ENCODE peak calls at places on chromosomes 13 and 19, in six cellular contexts. H is esophagus muscularis mucosa, V is A549, O is BJ, Q is heart right ventricle, M is Panc1. C is an unnamed sample.

GRCh38 chr19:45069056-45069455 is 7.2 kb downstream of the ZNF296 start:
- DNase-seq in Q (no peak), O (no peak), M (no peak), H (no peak), V (peak), C (peak)

GRCh38 chr13:95874286-95874685 is 178.9 kb downstream of the UGGT2 start:
- DNase-seq in M (no peak), V (no peak), Q (no peak), H (no peak), O (no peak), C (no peak)

GRCh38 chr19:42291437-42291815 is 10.5 kb upstream of the PRR19 start:
- DNase-seq in Q (no peak), O (no peak), H (no peak), V (no peak), M (no peak), C (no peak)

GRCh38 chr13:111406636-111407035 is 86.2 kb downstream of the TEX29 start:
- DNase-seq in H (no peak), V (no peak), M (no peak), Q (no peak), O (no peak), C (no peak)

GRCh38 chr13:23348270-23349126 is 85.0 kb downstream of the SACS start:
- DNase-seq in O (no peak), M (no peak), V (no peak), H (no peak), Q (no peak), C (no peak)

GRCh38 chr13:99046851-99047250 is 69.0 kb upstream of the DOCK9 start:
- DNase-seq in V (no peak), Q (no peak), H (no peak), M (no peak), O (no peak), C (no peak)

GRCh38 chr13:50700664-50701266 is 142.7 kb downstream of the DLEU7 start:
- DNase-seq in M (no peak), H (no peak), Q (no peak), V (no peak), O (no peak), C (no peak)

GRCh38 chr19:50465986-50466771 is 10.1 kb upstream of the EMC10 start:
- DNase-seq in M (no peak), Q (no peak), H (no peak), O (no peak), V (peak), C (peak)

GRCh38 chr19:48795855-48796142 is 15.0 kb downstream of the BCAT2 start:
- DNase-seq in Q (peak), O (no peak), M (no peak), V (no peak), H (no peak), C (no peak)

GRCh38 chr19:52270266-52270885 is 989 bp downstream of the ZNF766 start:
- DNase-seq in H (no peak), Q (no peak), M (no peak), V (peak), O (peak), C (peak)

GRCh38 chr19:7734220-7735203 is 2.6 kb upstream of the CLEC4G start:
- DNase-seq in Q (no peak), M (no peak), O (no peak), V (no peak), H (no peak), C (no peak)

GRCh38 chr19:56949651-56950050 is 109.1 kb upstream of the PEG3 start:
- DNase-seq in H (no peak), O (no peak), M (no peak), Q (no peak), V (no peak), C (no peak)

GRCh38 chr19:56253737-56254136 is 18.8 kb upstream of the EDDM13 start:
- DNase-seq in Q (no peak), M (peak), O (no peak), V (peak), H (no peak), C (no peak)

GRCh38 chr13:75285310-75285709 is 196.7 kb downstream of the TBC1D4 start:
- DNase-seq in H (no peak), O (no peak), M (no peak), V (no peak), Q (no peak), C (no peak)

GRCh38 chr19:43430976-43431375 is 16.3 kb downstream of the TEX101 start:
- DNase-seq in H (no peak), Q (no peak), V (no peak), O (no peak), M (no peak), C (no peak)

GRCh38 chr19:43432866-43433673 is 18.4 kb downstream of the TEX101 start:
- DNase-seq in V (peak), M (no peak), O (no peak), H (no peak), Q (peak), C (peak)

GRCh38 chr19:43435775-43436174 is 21.1 kb downstream of the TEX101 start:
- DNase-seq in Q (no peak), O (no peak), M (no peak), V (no peak), H (no peak), C (no peak)

GRCh38 chr19:43430142-43430710 is 15.5 kb downstream of the TEX101 start:
- DNase-seq in M (no peak), O (no peak), H (no peak), Q (no peak), V (no peak), C (no peak)

DNA sequence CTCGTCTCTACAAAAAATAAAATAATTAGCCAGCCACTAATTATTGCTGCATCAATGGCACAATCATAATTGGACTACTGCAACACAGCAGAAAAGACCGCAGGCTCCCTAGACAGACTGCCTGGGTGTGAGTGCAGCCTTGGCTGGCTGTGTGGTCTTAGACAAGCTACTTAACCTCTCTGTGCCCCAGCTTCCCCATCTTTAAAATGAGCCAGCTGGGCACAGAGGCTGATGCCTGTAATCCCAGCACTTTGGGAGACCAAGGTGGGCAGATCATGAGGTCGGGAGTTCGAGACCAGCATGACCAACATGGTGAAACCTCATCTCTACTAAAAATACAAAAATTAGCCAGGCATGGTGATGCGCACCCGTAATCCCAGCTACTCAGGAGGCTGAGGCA is 19.0 kb downstream of the TEX101 start:
- DNase-seq in H (no peak), O (no peak), Q (no peak), V (no peak), M (no peak), C (no peak)
- TF ChIP-seq CTCF in H (no peak), O (no peak), Q (no peak), V (no peak), M (no peak), C (no peak)

GRCh38 chr19:11092181-11092538 is 2.9 kb downstream of the LDLR start:
- DNase-seq in H (no peak), V (peak), O (no peak), Q (no peak), M (no peak), C (no peak)

GRCh38 chr19:11088508-11089253 is 582 bp upstream of the LDLR start:
- DNase-seq in O (no peak), Q (no peak), V (no peak), M (no peak), H (no peak), C (no peak)

GRCh38 chr19:11089254-11090013 is at the start of gene LDLR:
- DNase-seq in M (peak), H (peak), V (peak), Q (peak), O (peak), C (peak)

GRCh38 chr19:11091343-11092153 is 2.3 kb downstream of the LDLR start:
- DNase-seq in M (peak), Q (no peak), O (peak), H (peak), V (peak), C (no peak)

GRCh38 chr19:11090264-11091032 is 1.2 kb downstream of the LDLR start:
- DNase-seq in O (peak), H (peak), Q (peak), M (no peak), V (peak), C (peak)
- TF ChIP-seq CTCF in O (peak), H (no peak), Q (no peak), M (no peak), V (no peak), C (no peak)

GRCh38 chr19:40799558-40800338 is 757 bp downstream of the EGLN2 start:
- DNase-seq in V (no peak), O (no peak), Q (peak), M (no peak), H (no peak), C (no peak)

GRCh38 chr19:40798997-40799557 is at the start of gene EGLN2:
- DNase-seq in M (no peak), H (no peak), Q (no peak), O (no peak), V (no peak), C (no peak)

GRCh38 chr19:40797166-40797962 is 1.6 kb upstream of the EGLN2 start:
- DNase-seq in Q (no peak), M (no peak), O (no peak), H (no peak), V (no peak), C (no peak)

GRCh38 chr19:40797963-40798222 is 1.1 kb upstream of the EGLN2 start:
- DNase-seq in V (no peak), O (no peak), M (no peak), H (no peak), Q (no peak), C (no peak)

GRCh38 chr19:40798223-40798996 is 581 bp upstream of the EGLN2 start:
- DNase-seq in V (peak), M (peak), Q (peak), O (peak), H (peak), C (peak)
- TF ChIP-seq CTCF in V (peak), M (peak), Q (peak), O (peak), H (peak), C (peak)

GRCh38 chr19:17754634-17755532 is 3.6 kb downstream of the FCHO1 start:
- DNase-seq in H (no peak), O (no peak), Q (no peak), M (no peak), V (no peak), C (no peak)
- TF ChIP-seq CTCF in H (no peak), O (no peak), Q (no peak), M (no peak), V (no peak), C (peak)

DNA sequence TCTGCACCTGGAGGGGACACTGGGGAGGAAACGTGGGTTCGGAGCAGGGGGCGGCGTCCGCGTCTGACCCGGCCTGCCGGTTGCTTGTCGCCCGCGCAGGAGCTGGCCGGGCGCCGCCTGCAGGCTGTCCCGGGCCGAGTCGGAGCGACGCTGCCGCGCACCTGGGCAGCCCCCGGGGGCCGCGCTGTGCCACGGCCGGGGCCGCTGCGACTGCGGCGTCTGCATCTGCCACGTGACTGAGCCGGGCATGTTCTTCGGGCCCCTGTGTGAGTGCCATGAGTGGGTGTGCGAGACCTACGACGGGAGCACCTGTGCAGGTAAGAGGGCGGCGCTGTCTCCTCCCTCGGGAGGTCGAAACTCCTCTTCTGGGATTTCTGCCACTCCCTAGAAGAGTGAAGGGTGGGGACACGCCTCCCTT is 1.3 kb downstream of the ITGBL1 start:
- DNase-seq in Q (peak), H (no peak), M (no peak), V (no peak), O (no peak), C (no peak)
- TF ChIP-seq CTCF in Q (no peak), H (peak), M (peak), V (no peak), O (peak), C (no peak)

GRCh38 chr19:5086725-5087439 is 118.0 kb downstream of the KDM4B start:
- DNase-seq in H (no peak), O (no peak), V (peak), M (no peak), Q (no peak), C (no peak)
- TF ChIP-seq CTCF in H (no peak), O (no peak), V (no peak), M (no peak), Q (no peak), C (no peak)